ENCODE peak calls at places on chromosomes 4 and X, in eight cellular contexts. Y, L, W, B, C, J, G and M are unnamed samples.

GRCh38 chr4:88315460-88316017 is 31.2 kb upstream of the PPM1K start:
- DNase-seq in L (no peak), J (no peak), B (no peak), C (no peak), Y (no peak), G (no peak), W (no peak), M (no peak)

GRCh38 chr4:139593091-139593564 is 37.1 kb upstream of the SETD7 start:
- DNase-seq in G (peak), J (no peak), Y (no peak), B (no peak), L (no peak), C (peak), W (no peak), M (no peak)

GRCh38 chr4:26235500-26235899 is 85.3 kb upstream of the RBPJ start:
- DNase-seq in Y (peak), J (no peak), G (peak), C (no peak), W (peak), L (no peak), B (peak), M (no peak)

GRCh38 chrX:24392709-24393108 is 32.3 kb downstream of the SUPT20HL1 start:
- DNase-seq in B (no peak), Y (no peak), L (no peak), C (no peak), G (no peak), J (no peak), W (no peak), M (no peak)

GRCh38 chr4:113878718-113879117 is 100.7 kb downstream of the ARSJ start:
- DNase-seq in Y (no peak), G (no peak), L (no peak), C (peak), B (no peak), J (no peak), W (no peak), M (no peak)

GRCh38 chrX:70422886-70423336 is at the start of gene GDPD2:
- DNase-seq in J (no peak), Y (no peak), G (no peak), L (no peak), C (peak), W (no peak), B (peak), M (no peak)

GRCh38 chr4:135177323-135177722 is 975.7 kb upstream of the PABPC4L start:
- DNase-seq in W (no peak), Y (no peak), C (no peak), J (no peak), G (no peak), L (no peak), B (no peak), M (no peak)

GRCh38 chrX:135389243-135389642 is 32.5 kb upstream of the SMIM10L2A start:
- DNase-seq in C (no peak), W (no peak), B (no peak), L (no peak), Y (no peak), J (no peak), G (no peak), M (no peak)

GRCh38 chr4:148443550-148444295 is 1.5 kb upstream of the NR3C2 start:
- DNase-seq in B (peak), Y (peak), J (peak), W (peak), G (peak), C (peak), L (peak), M (no peak)

GRCh38 chrX:56728752-56729151 is 291 bp upstream of the NBDY start:
- DNase-seq in G (no peak), W (no peak), Y (no peak), C (no peak), J (peak), B (peak), L (peak), M (no peak)

GRCh38 chr4:146945556-146946374 is at the start of gene TTC29:
- DNase-seq in L (peak), J (peak), G (peak), C (peak), Y (peak), B (peak), W (peak), M (no peak)

GRCh38 chr4:38185406-38185805 is 225.2 kb downstream of the PTTG2 start:
- DNase-seq in W (no peak), Y (peak), B (peak), C (no peak), L (no peak), G (no peak), J (no peak), M (no peak)

GRCh38 chr4:120704529-120704928 is 218.0 kb downstream of the PRDM5 start:
- DNase-seq in C (no peak), B (no peak), Y (no peak), G (no peak), W (no peak), J (no peak), L (no peak), M (no peak)

GRCh38 chr4:126807132-126807531 is 825.6 kb upstream of the INTU start:
- DNase-seq in W (no peak), B (no peak), J (no peak), Y (no peak), L (no peak), G (no peak), C (no peak), M (no peak)

GRCh38 chrX:16528620-16529019 is 121.3 kb upstream of the S100G start:
- DNase-seq in Y (no peak), C (no peak), J (peak), B (no peak), G (no peak), W (no peak), L (peak), M (no peak)

GRCh38 chr4:185634066-185634652 is 98.9 kb upstream of the PDLIM3 start:
- DNase-seq in L (no peak), B (no peak), Y (no peak), W (no peak), C (peak), G (no peak), J (peak), M (no peak)

GRCh38 chrX:46251755-46252154 is 293.5 kb downstream of the ZNF674 start:
- DNase-seq in G (no peak), Y (no peak), L (no peak), W (no peak), C (no peak), B (no peak), J (no peak), M (no peak)

GRCh38 chr4:102675142-102675541 is 85.6 kb downstream of the MANBA start:
- DNase-seq in W (no peak), C (no peak), L (no peak), G (peak), B (no peak), J (no peak), Y (no peak), M (no peak)

GRCh38 chr4:137422666-137423065 is 109.6 kb downstream of the PCDH18 start:
- DNase-seq in J (no peak), G (no peak), C (no peak), W (no peak), L (no peak), B (no peak), Y (no peak), M (no peak)

GRCh38 chrX:16067886-16068515 is 55.4 kb upstream of the GRPR start:
- DNase-seq in G (no peak), J (no peak), L (no peak), C (no peak), Y (no peak), B (no peak), W (no peak), M (no peak)

GRCh38 chrX:12657881-12658280 is 133.3 kb upstream of the PRPS2 start:
- DNase-seq in Y (no peak), W (no peak), J (no peak), C (no peak), L (no peak), G (no peak), B (no peak), M (no peak)

GRCh38 chr4:177484613-177485021 is 42.4 kb upstream of the AGA start:
- DNase-seq in Y (no peak), J (no peak), L (no peak), B (no peak), C (no peak), G (peak), W (no peak), M (no peak)

GRCh38 chr4:119329837-119330620 is 8.1 kb upstream of the FABP2 start:
- DNase-seq in G (no peak), Y (no peak), B (no peak), W (no peak), J (no peak), C (no peak), L (no peak), M (no peak)

GRCh38 chrX:129534816-129535578 is 5.1 kb upstream of the OCRL start:
- DNase-seq in C (no peak), Y (no peak), G (peak), L (no peak), W (no peak), B (no peak), J (no peak), M (no peak)

GRCh38 chrX:140526138-140526537 is 21.3 kb upstream of the SOX3 start:
- DNase-seq in W (no peak), Y (no peak), L (no peak), G (peak), B (no peak), J (no peak), C (no peak), M (no peak)

GRCh38 chr4:153074501-153075255 is 129.6 kb upstream of the TRIM2 start:
- DNase-seq in W (no peak), L (no peak), J (no peak), B (no peak), G (no peak), C (no peak), Y (no peak), M (no peak)

GRCh38 chr4:148026022-148026421 is 294.1 kb downstream of the ARHGAP10 start:
- DNase-seq in Y (no peak), J (no peak), W (no peak), L (no peak), C (no peak), B (no peak), G (peak), M (no peak)

GRCh38 chrX:13420545-13421183 is 100.8 kb upstream of the ATXN3L start:
- DNase-seq in J (no peak), C (no peak), Y (no peak), B (no peak), L (no peak), G (no peak), W (no peak), M (no peak)

GRCh38 chrX:31126205-31126604 is 54.4 kb upstream of the FTHL17 start:
- DNase-seq in W (no peak), J (no peak), C (no peak), G (peak), B (no peak), Y (no peak), L (no peak), M (no peak)

GRCh38 chr4:66949424-66949823 is 595.9 kb downstream of the CENPC start:
- DNase-seq in L (no peak), W (no peak), G (no peak), C (no peak), J (no peak), Y (no peak), B (no peak), M (no peak)

GRCh38 chr4:95129708-95130343 is 372.1 kb downstream of the BMPR1B start:
- DNase-seq in C (peak), Y (peak), L (no peak), B (no peak), G (peak), J (no peak), W (no peak), M (no peak)